ENCODE peak calls at places on chromosome 4, in five cellular contexts. One of them, this sample, is unnamed.
A peak's percentile ranks its signal among the peaks of the same experiment; 100 is the strongest.

GRCh38 chr4:77432702-77433101 is 172.9 kb upstream of the CXCL13 start:
- DNase-seq in HCT116: no peak
- DNase-seq in tibial nerve: no peak
- DNase-seq in cardiac fibroblast: no peak
- DNase-seq in thyroid gland: no peak
- DNase-seq in this sample: no peak

GRCh38 chr4:140233811-140234696 is 80.1 kb upstream of the MAML3 start:
- DNase-seq in HCT116: no peak
- DNase-seq in tibial nerve: no peak
- DNase-seq in cardiac fibroblast: peak; percentile 54
- DNase-seq in thyroid gland: no peak
- DNase-seq in this sample: no peak

GRCh38 chr4:153939570-153939969 is 150.7 kb upstream of the SFRP2 start:
- DNase-seq in HCT116: no peak
- DNase-seq in tibial nerve: no peak
- DNase-seq in cardiac fibroblast: no peak
- DNase-seq in thyroid gland: no peak
- DNase-seq in this sample: no peak

GRCh38 chr4:175951794-175952193 is 113.8 kb upstream of the WDR17 start:
- DNase-seq in HCT116: no peak
- DNase-seq in tibial nerve: no peak
- DNase-seq in cardiac fibroblast: no peak
- DNase-seq in thyroid gland: no peak
- DNase-seq in this sample: no peak

GRCh38 chr4:172842759-172843158 is 325.9 kb upstream of the GALNT7 start:
- DNase-seq in HCT116: no peak
- DNase-seq in tibial nerve: no peak
- DNase-seq in cardiac fibroblast: no peak
- DNase-seq in thyroid gland: no peak
- DNase-seq in this sample: no peak

GRCh38 chr4:101621120-101621519 is 169.4 kb upstream of the BANK1 start:
- DNase-seq in HCT116: no peak
- DNase-seq in tibial nerve: no peak
- DNase-seq in cardiac fibroblast: peak; percentile 31
- DNase-seq in thyroid gland: no peak
- DNase-seq in this sample: no peak

GRCh38 chr4:123731009-123731408 is 334.4 kb downstream of the SPRY1 start:
- DNase-seq in HCT116: no peak
- DNase-seq in tibial nerve: no peak
- DNase-seq in cardiac fibroblast: no peak
- DNase-seq in thyroid gland: no peak
- DNase-seq in this sample: no peak

GRCh38 chr4:114658179-114658578 is 59.6 kb downstream of the UGT8 start:
- DNase-seq in HCT116: no peak
- DNase-seq in tibial nerve: no peak
- DNase-seq in cardiac fibroblast: no peak
- DNase-seq in thyroid gland: no peak
- DNase-seq in this sample: no peak

GRCh38 chr4:164501074-164501473 is 252.9 kb upstream of the SMIM31 start:
- DNase-seq in HCT116: no peak
- DNase-seq in tibial nerve: no peak
- DNase-seq in cardiac fibroblast: no peak
- DNase-seq in thyroid gland: no peak
- DNase-seq in this sample: no peak

GRCh38 chr4:143486314-143486713 is 27.2 kb upstream of the SMARCA5 start:
- DNase-seq in HCT116: no peak
- DNase-seq in tibial nerve: no peak
- DNase-seq in cardiac fibroblast: no peak
- DNase-seq in thyroid gland: no peak
- DNase-seq in this sample: no peak

GRCh38 chr4:16609170-16609758 is 289.2 kb downstream of the LDB2 start:
- DNase-seq in HCT116: no peak
- DNase-seq in tibial nerve: no peak
- DNase-seq in cardiac fibroblast: no peak
- DNase-seq in thyroid gland: no peak
- DNase-seq in this sample: no peak

GRCh38 chr4:113979973-113980615 is 647 bp upstream of the ARSJ start:
- DNase-seq in HCT116: no peak
- DNase-seq in tibial nerve: no peak
- DNase-seq in cardiac fibroblast: peak; percentile 57
- DNase-seq in thyroid gland: no peak
- DNase-seq in this sample: no peak

GRCh38 chr4:81504685-81505598 is 33.2 kb upstream of the RASGEF1B start:
- DNase-seq in HCT116: no peak
- DNase-seq in tibial nerve: peak; percentile 46
- DNase-seq in cardiac fibroblast: peak; percentile 21
- DNase-seq in thyroid gland: peak; percentile 13
- DNase-seq in this sample: no peak

GRCh38 chr4:85986266-85986665 is 373.6 kb downstream of the MAPK10 start:
- DNase-seq in HCT116: no peak
- DNase-seq in tibial nerve: no peak
- DNase-seq in cardiac fibroblast: no peak
- DNase-seq in thyroid gland: no peak
- DNase-seq in this sample: no peak

GRCh38 chr4:9804918-9805317 is 23.5 kb downstream of the DRD5 start:
- DNase-seq in HCT116: no peak
- DNase-seq in tibial nerve: no peak
- DNase-seq in cardiac fibroblast: no peak
- DNase-seq in thyroid gland: no peak
- DNase-seq in this sample: no peak

GRCh38 chr4:153521995-153522799 is 56.0 kb downstream of the TMEM131L start:
- DNase-seq in HCT116: no peak
- DNase-seq in tibial nerve: no peak
- DNase-seq in cardiac fibroblast: no peak
- DNase-seq in thyroid gland: no peak
- DNase-seq in this sample: no peak

GRCh38 chr4:14744346-14744745 is 257.9 kb upstream of the CPEB2 start:
- DNase-seq in HCT116: no peak
- DNase-seq in tibial nerve: no peak
- DNase-seq in cardiac fibroblast: no peak
- DNase-seq in thyroid gland: no peak
- DNase-seq in this sample: no peak

GRCh38 chr4:166128452-166128851 is 255.4 kb downstream of the TLL1 start:
- DNase-seq in HCT116: no peak
- DNase-seq in tibial nerve: no peak
- DNase-seq in cardiac fibroblast: peak; percentile 76
- DNase-seq in thyroid gland: no peak
- DNase-seq in this sample: no peak

GRCh38 chr4:62288803-62289541 is 1088.8 kb downstream of the ADGRL3 start:
- DNase-seq in HCT116: no peak
- DNase-seq in tibial nerve: no peak
- DNase-seq in cardiac fibroblast: no peak
- DNase-seq in thyroid gland: no peak
- DNase-seq in this sample: no peak

GRCh38 chr4:106369456-106370060 is 980 bp upstream of the GIMD1 start:
- DNase-seq in HCT116: peak; percentile 79
- DNase-seq in tibial nerve: no peak
- DNase-seq in cardiac fibroblast: peak; percentile 83
- DNase-seq in thyroid gland: no peak
- DNase-seq in this sample: no peak

GRCh38 chr4:161555689-161556660 is 607.8 kb downstream of the FSTL5 start:
- DNase-seq in HCT116: no peak
- DNase-seq in tibial nerve: no peak
- DNase-seq in cardiac fibroblast: no peak
- DNase-seq in thyroid gland: no peak
- DNase-seq in this sample: no peak

GRCh38 chr4:74418063-74418670 is 26.8 kb upstream of the AREG start:
- DNase-seq in HCT116: peak; percentile 81
- DNase-seq in tibial nerve: no peak
- DNase-seq in cardiac fibroblast: peak; percentile 89
- DNase-seq in thyroid gland: no peak
- DNase-seq in this sample: no peak

GRCh38 chr4:12588572-12588971 is 895.6 kb downstream of the RAB28 start:
- DNase-seq in HCT116: no peak
- DNase-seq in tibial nerve: no peak
- DNase-seq in cardiac fibroblast: peak; percentile 51
- DNase-seq in thyroid gland: no peak
- DNase-seq in this sample: no peak

GRCh38 chr4:5050520-5050955 is 742 bp upstream of the STK32B start:
- DNase-seq in HCT116: peak; percentile 34
- DNase-seq in tibial nerve: peak; percentile 33
- DNase-seq in cardiac fibroblast: peak; percentile 82
- DNase-seq in thyroid gland: peak; percentile 56
- DNase-seq in this sample: peak; percentile 82

GRCh38 chr4:76781698-76782595 is 116.0 kb downstream of the SOWAHB start:
- DNase-seq in HCT116: peak; percentile 80
- DNase-seq in tibial nerve: no peak
- DNase-seq in cardiac fibroblast: peak; percentile 76
- DNase-seq in thyroid gland: peak; percentile 46
- DNase-seq in this sample: no peak

GRCh38 chr4:76209876-76210275 is 3.7 kb downstream of the SCARB2 start:
- DNase-seq in HCT116: no peak
- DNase-seq in tibial nerve: no peak
- DNase-seq in cardiac fibroblast: no peak
- DNase-seq in thyroid gland: no peak
- DNase-seq in this sample: no peak

GRCh38 chr4:152825336-152825735 is 45.6 kb downstream of the ARFIP1 start:
- DNase-seq in HCT116: no peak
- DNase-seq in tibial nerve: no peak
- DNase-seq in cardiac fibroblast: no peak
- DNase-seq in thyroid gland: no peak
- DNase-seq in this sample: no peak

GRCh38 chr4:72568959-72569718 is at the start of gene ADAMTS3:
- DNase-seq in HCT116: no peak
- DNase-seq in tibial nerve: no peak
- DNase-seq in cardiac fibroblast: peak; percentile 67
- DNase-seq in thyroid gland: peak; percentile 80
- DNase-seq in this sample: peak; percentile 83

GRCh38 chr4:186840771-186841301 is 117.2 kb upstream of the FAT1 start:
- DNase-seq in HCT116: peak; percentile 52
- DNase-seq in tibial nerve: peak; percentile 22
- DNase-seq in cardiac fibroblast: no peak
- DNase-seq in thyroid gland: no peak
- DNase-seq in this sample: no peak

GRCh38 chr4:183201331-183201730 is 102.3 kb downstream of the WWC2 start:
- DNase-seq in HCT116: no peak
- DNase-seq in tibial nerve: no peak
- DNase-seq in cardiac fibroblast: peak; percentile 33
- DNase-seq in thyroid gland: no peak
- DNase-seq in this sample: no peak

GRCh38 chr4:93719552-93719951 is 109.0 kb upstream of the ATOH1 start:
- DNase-seq in HCT116: no peak
- DNase-seq in tibial nerve: no peak
- DNase-seq in cardiac fibroblast: no peak
- DNase-seq in thyroid gland: no peak
- DNase-seq in this sample: no peak
- TF ChIP-seq CTCF in HCT116: no peak
- TF ChIP-seq CTCF in tibial nerve: no peak
- TF ChIP-seq CTCF in cardiac fibroblast: no peak
- TF ChIP-seq CTCF in thyroid gland: no peak
- TF ChIP-seq CTCF in this sample: no peak

DNA sequence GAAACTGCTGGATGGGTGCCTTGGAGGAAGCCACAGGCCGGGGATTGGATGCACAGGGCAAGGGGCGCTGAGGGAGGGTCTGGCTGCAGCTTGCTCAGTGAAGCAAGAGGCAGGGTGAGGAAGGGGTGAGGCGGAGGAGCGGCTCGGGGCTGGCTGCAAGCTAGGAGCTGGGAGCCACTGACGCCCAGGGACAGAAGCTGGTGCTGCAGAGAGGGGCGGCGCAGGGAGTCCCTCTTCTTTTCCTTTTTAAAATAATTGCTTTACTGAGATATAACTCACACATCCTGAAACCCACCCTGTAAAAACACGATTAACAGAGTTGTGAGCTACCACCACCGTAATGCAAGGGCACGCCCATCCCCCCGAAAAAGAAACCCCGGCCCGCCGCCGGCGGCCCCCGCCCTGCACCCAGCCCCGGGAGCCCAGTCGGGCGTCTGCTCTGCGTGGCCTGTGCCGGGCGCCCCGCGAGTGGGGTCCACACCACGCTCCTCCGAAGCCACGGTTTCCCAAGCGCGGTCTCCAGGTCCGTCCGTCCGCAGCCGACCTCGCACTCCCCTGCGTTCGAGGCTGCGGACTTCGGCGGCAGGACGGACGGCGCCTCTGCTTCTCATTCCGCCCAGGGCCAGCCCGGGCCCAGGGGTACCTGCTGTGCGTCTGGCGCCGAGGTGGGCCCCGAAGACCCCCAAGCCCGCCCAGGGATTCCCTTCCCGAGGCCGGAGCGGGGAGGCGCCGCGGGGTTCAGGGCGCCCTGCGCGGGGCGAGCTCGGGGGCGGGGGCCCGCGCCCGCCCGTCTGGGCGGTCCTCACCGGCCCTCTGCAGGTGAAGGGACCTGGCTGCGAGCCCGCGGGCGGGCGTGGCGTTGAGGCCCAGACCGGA is 865 bp upstream of the UVSSA start:
- DNase-seq in HCT116: no peak
- DNase-seq in tibial nerve: no peak
- DNase-seq in cardiac fibroblast: peak; percentile 50
- DNase-seq in thyroid gland: peak; percentile 63
- DNase-seq in this sample: peak; percentile 73
- TF ChIP-seq CTCF in HCT116: no peak
- TF ChIP-seq CTCF in tibial nerve: peak; percentile 28
- TF ChIP-seq CTCF in cardiac fibroblast: no peak
- TF ChIP-seq CTCF in thyroid gland: no peak
- TF ChIP-seq CTCF in this sample: no peak

GRCh38 chr4:171002246-171002645 is 811.0 kb upstream of the GALNTL6 start:
- DNase-seq in HCT116: no peak
- DNase-seq in tibial nerve: no peak
- DNase-seq in cardiac fibroblast: no peak
- DNase-seq in thyroid gland: no peak
- DNase-seq in this sample: no peak

GRCh38 chr4:171007618-171008390 is 805.4 kb upstream of the GALNTL6 start:
- DNase-seq in HCT116: no peak
- DNase-seq in tibial nerve: no peak
- DNase-seq in cardiac fibroblast: no peak
- DNase-seq in thyroid gland: no peak
- DNase-seq in this sample: no peak
- TF ChIP-seq CTCF in HCT116: no peak
- TF ChIP-seq CTCF in tibial nerve: no peak
- TF ChIP-seq CTCF in cardiac fibroblast: no peak
- TF ChIP-seq CTCF in thyroid gland: no peak
- TF ChIP-seq CTCF in this sample: no peak

DNA sequence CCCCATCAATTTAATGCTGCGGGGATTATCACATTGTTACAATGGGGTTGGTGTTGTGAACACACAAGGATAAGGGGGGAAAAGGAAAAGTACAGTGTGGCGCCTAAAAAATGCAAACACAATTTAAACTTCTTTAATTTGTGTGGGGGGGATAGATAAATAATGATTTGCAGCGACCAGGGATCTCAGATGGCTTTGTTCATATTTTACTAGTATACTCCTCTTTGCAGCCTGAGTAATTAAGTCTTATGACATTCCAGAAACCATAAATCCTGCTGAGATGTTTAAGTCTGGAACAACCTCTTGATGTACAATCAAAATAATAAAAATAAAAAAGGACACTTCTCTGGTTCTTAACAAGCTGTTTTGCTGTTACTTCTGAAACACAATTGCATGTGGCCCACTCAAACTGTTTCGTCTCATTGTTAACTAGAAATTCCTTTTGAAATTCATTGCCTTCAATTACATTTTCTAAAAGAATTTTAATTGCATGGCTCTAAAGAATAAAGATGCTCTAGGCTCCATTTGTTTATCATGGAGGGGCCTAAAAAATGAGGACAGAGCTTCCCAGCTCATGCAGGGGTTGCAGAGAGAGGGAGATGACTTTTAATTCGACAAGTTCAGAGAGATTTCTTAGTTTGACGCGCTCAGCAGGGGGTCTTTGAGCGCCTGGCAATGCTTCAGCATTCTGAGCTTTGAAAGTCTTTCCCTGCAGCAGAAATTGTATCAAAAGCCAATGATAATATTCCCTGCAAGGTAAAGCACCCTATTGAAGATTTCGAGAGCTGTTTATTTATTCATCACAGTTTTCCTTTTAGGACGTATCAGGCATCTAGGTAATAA is 892.4 kb upstream of the TENM3 start:
- DNase-seq in HCT116: no peak
- DNase-seq in tibial nerve: no peak
- DNase-seq in cardiac fibroblast: no peak
- DNase-seq in thyroid gland: no peak
- DNase-seq in this sample: no peak
- TF ChIP-seq CTCF in HCT116: no peak
- TF ChIP-seq CTCF in tibial nerve: no peak
- TF ChIP-seq CTCF in cardiac fibroblast: no peak
- TF ChIP-seq CTCF in thyroid gland: no peak
- TF ChIP-seq CTCF in this sample: no peak